ENCODE peak calls at places on chromosomes 13 and 19, in ten cellular contexts. L, J, W, I, P, H, Y, G, F and M are unnamed samples.

GRCh38 chr19:12126707-12127106 is 13.4 kb downstream of the ZNF20 start:
- DNase-seq in L (no peak), J (no peak), W (peak), I (peak), P (no peak), H (peak), Y (no peak), G (no peak), F (no peak), M (peak)

GRCh38 chr13:33015275-33015674 is 948 bp upstream of the KL start:
- DNase-seq in L (no peak), J (no peak), W (no peak), I (no peak), P (peak), H (no peak), Y (no peak), G (no peak), F (no peak), M (no peak)

GRCh38 chr13:111955412-111955769 is 111.6 kb upstream of the SOX1 start:
- DNase-seq in L (no peak), J (no peak), W (no peak), I (no peak), P (no peak), H (no peak), Y (no peak), G (no peak), F (no peak), M (no peak)

GRCh38 chr19:34961775-34962174 is 2.3 kb downstream of the ZNF792 start:
- DNase-seq in L (no peak), J (no peak), W (no peak), I (no peak), P (no peak), H (no peak), Y (no peak), G (no peak), F (no peak), M (no peak)

GRCh38 chr19:42282036-42282762 is 13.1 kb downstream of the CIC start:
- DNase-seq in L (no peak), J (no peak), W (no peak), I (no peak), P (no peak), H (no peak), Y (no peak), G (no peak), F (no peak), M (no peak)

GRCh38 chr13:37701306-37701705 is 102.7 kb upstream of the POSTN start:
- DNase-seq in L (peak), J (no peak), W (no peak), I (no peak), P (peak), H (no peak), Y (no peak), G (peak), F (no peak), M (no peak)

GRCh38 chr19:27794444-27795042 is 1418.4 kb downstream of the UQCRFS1 start:
- DNase-seq in L (peak), J (no peak), W (peak), I (peak), P (no peak), H (peak), Y (no peak), G (peak), F (peak), M (peak)

GRCh38 chr19:17888260-17888659 is 16.5 kb downstream of the SLC5A5 start:
- DNase-seq in L (no peak), J (no peak), W (no peak), I (no peak), P (no peak), H (no peak), Y (no peak), G (no peak), F (no peak), M (no peak)

GRCh38 chr19:42255766-42256750 is 1.1 kb upstream of the ERF start:
- DNase-seq in L (peak), J (no peak), W (no peak), I (peak), P (peak), H (peak), Y (peak), G (peak), F (peak), M (peak)

GRCh38 chr13:99949657-99950413 is 21.7 kb downstream of the ZIC5 start:
- DNase-seq in L (no peak), J (no peak), W (no peak), I (no peak), P (no peak), H (no peak), Y (no peak), G (no peak), F (no peak), M (peak)

GRCh38 chr13:48411281-48412099 is 1.4 kb downstream of the LPAR6 start:
- DNase-seq in L (no peak), J (no peak), W (peak), I (no peak), P (no peak), H (no peak), Y (no peak), G (no peak), F (no peak), M (no peak)

GRCh38 chr13:41500501-41500900 is 43.2 kb downstream of the RGCC start:
- DNase-seq in L (no peak), J (peak), W (peak), I (peak), P (no peak), H (no peak), Y (no peak), G (peak), F (no peak), M (no peak)

GRCh38 chr19:18098891-18099622 is 1.5 kb downstream of the MAST3 start:
- DNase-seq in L (no peak), J (no peak), W (peak), I (peak), P (no peak), H (no peak), Y (no peak), G (no peak), F (no peak), M (peak)

GRCh38 chr19:2443116-2443784 is 13.5 kb downstream of the LMNB2 start:
- DNase-seq in L (no peak), J (no peak), W (no peak), I (no peak), P (no peak), H (no peak), Y (no peak), G (no peak), F (no peak), M (no peak)